ENCODE peak calls at places on chromosomes 11 and 22, in nine cellular contexts. Z, M, T, G, N, P, L, K and H are unnamed samples.

GRCh38 chr11:116515666-116516184 is 257.1 kb downstream of the BUD13 start:
- DNase-seq in Z (no peak), M (no peak), T (no peak), G (peak; percentile 50), N (peak; percentile 41), P (no peak), L (peak; percentile 26), K (no peak), H (no peak)

GRCh38 chr11:37657645-37658044 is 1059.6 kb upstream of the RAG2 start:
- DNase-seq in Z (peak; percentile 19), M (no peak), T (no peak), G (no peak), N (no peak), P (peak; percentile 34), L (no peak), K (no peak), H (no peak)

GRCh38 chr11:132944557-132944920 is 587.8 kb downstream of the OPCML start:
- DNase-seq in Z (no peak), M (no peak), T (no peak), G (no peak), N (peak; percentile 8), P (no peak), L (no peak), K (no peak), H (no peak)

GRCh38 chr11:415640-416041 is 842 bp upstream of the SIGIRR start:
- DNase-seq in Z (no peak), M (no peak), T (no peak), G (no peak), N (no peak), P (no peak), L (no peak), K (no peak), H (no peak)

GRCh38 chr11:117857734-117858369 is 18.6 kb downstream of the FXYD6 start:
- DNase-seq in Z (no peak), M (peak; percentile 31), T (no peak), G (no peak), N (no peak), P (no peak), L (peak; percentile 40), K (no peak), H (no peak)

GRCh38 chr11:31408205-31408604 is 38.5 kb downstream of the DNAJC24 start:
- DNase-seq in Z (no peak), M (no peak), T (no peak), G (no peak), N (no peak), P (no peak), L (no peak), K (no peak), H (no peak)

GRCh38 chr11:87127131-87127530 is 89.4 kb downstream of the TMEM135 start:
- DNase-seq in Z (no peak), M (no peak), T (no peak), G (no peak), N (no peak), P (no peak), L (no peak), K (no peak), H (no peak)

GRCh38 chr11:933002-933820 is 7.5 kb downstream of the AP2A2 start:
- DNase-seq in Z (peak; percentile 49), M (no peak), T (no peak), G (no peak), N (no peak), P (peak; percentile 32), L (no peak), K (no peak), H (no peak)

GRCh38 chr11:61091373-61092279 is 10.7 kb upstream of the CD5 start:
- DNase-seq in Z (peak; percentile 24), M (no peak), T (peak; percentile 43), G (no peak), N (no peak), P (no peak), L (no peak), K (no peak), H (no peak)

GRCh38 chr22:17199131-17199731 is 20.0 kb downstream of the ADA2 start:
- DNase-seq in Z (peak; percentile 80), M (peak; percentile 57), T (no peak), G (peak; percentile 20), N (peak; percentile 65), P (peak; percentile 50), L (no peak), K (no peak), H (no peak)

GRCh38 chr11:64449381-64450167 is 90.6 kb downstream of the RPS6KA4 start:
- DNase-seq in Z (peak; percentile 65), M (peak; percentile 83), T (peak; percentile 57), G (peak; percentile 68), N (peak; percentile 81), P (peak; percentile 41), L (no peak), K (peak; percentile 77), H (no peak)

GRCh38 chr22:17914474-17914873 is 109.9 kb downstream of the MICAL3 start:
- DNase-seq in Z (no peak), M (no peak), T (no peak), G (no peak), N (no peak), P (no peak), L (no peak), K (no peak), H (no peak)

GRCh38 chr22:21947040-21948014 is 5.3 kb downstream of the PPM1F start:
- DNase-seq in Z (peak; percentile 80), M (no peak), T (no peak), G (no peak), N (no peak), P (peak; percentile 61), L (no peak), K (no peak), H (no peak)
- TF ChIP-seq CTCF in Z (peak; percentile 64), M (no peak), T (no peak), G (peak; percentile 56), N (peak; percentile 49), P (peak; percentile 55), L (peak; percentile 19), K (no peak), H (peak; percentile 9)

GRCh38 chr22:27151407-27151806 is 494.0 kb downstream of the MIAT start:
- DNase-seq in Z (no peak), M (no peak), T (no peak), G (no peak), N (no peak), P (no peak), L (no peak), K (no peak), H (no peak)
- TF ChIP-seq CTCF in Z (no peak), M (no peak), T (no peak), G (peak; percentile 25), N (no peak), P (no peak), L (no peak), K (no peak), H (no peak)

GRCh38 chr22:36977401-36977861 is 41.8 kb downstream of the TST start:
- DNase-seq in Z (peak; percentile 64), M (peak; percentile 55), T (peak; percentile 74), G (peak; percentile 84), N (peak; percentile 62), P (no peak), L (no peak), K (peak; percentile 74), H (no peak)
- TF ChIP-seq CTCF in Z (peak; percentile 40), M (no peak), T (no peak), G (peak; percentile 71), N (no peak), P (no peak), L (no peak), K (no peak), H (no peak)

GRCh38 chr11:27495710-27496300 is 10.8 kb downstream of the LIN7C start:
- DNase-seq in Z (no peak), M (no peak), T (no peak), G (no peak), N (no peak), P (no peak), L (no peak), K (no peak), H (no peak)

GRCh38 chr11:27496461-27496860 is 10.1 kb downstream of the LIN7C start:
- DNase-seq in Z (no peak), M (no peak), T (no peak), G (no peak), N (no peak), P (peak; percentile 69), L (no peak), K (no peak), H (no peak)

GRCh38 chr11:27501102-27501501 is 5.5 kb downstream of the LIN7C start:
- DNase-seq in Z (no peak), M (no peak), T (no peak), G (no peak), N (no peak), P (no peak), L (no peak), K (no peak), H (no peak)

GRCh38 chr11:27497911-27498310 is 8.7 kb downstream of the LIN7C start:
- DNase-seq in Z (no peak), M (no peak), T (no peak), G (no peak), N (no peak), P (no peak), L (no peak), K (no peak), H (no peak)

GRCh38 chr11:27497284-27497866 is 9.2 kb downstream of the LIN7C start:
- DNase-seq in Z (no peak), M (no peak), T (no peak), G (no peak), N (no peak), P (peak; percentile 45), L (no peak), K (no peak), H (no peak)
- TF ChIP-seq CTCF in Z (peak; percentile 30), M (peak; percentile 59), T (peak; percentile 63), G (no peak), N (peak; percentile 42), P (peak; percentile 26), L (peak; percentile 51), K (peak; percentile 25), H (no peak)

DNA sequence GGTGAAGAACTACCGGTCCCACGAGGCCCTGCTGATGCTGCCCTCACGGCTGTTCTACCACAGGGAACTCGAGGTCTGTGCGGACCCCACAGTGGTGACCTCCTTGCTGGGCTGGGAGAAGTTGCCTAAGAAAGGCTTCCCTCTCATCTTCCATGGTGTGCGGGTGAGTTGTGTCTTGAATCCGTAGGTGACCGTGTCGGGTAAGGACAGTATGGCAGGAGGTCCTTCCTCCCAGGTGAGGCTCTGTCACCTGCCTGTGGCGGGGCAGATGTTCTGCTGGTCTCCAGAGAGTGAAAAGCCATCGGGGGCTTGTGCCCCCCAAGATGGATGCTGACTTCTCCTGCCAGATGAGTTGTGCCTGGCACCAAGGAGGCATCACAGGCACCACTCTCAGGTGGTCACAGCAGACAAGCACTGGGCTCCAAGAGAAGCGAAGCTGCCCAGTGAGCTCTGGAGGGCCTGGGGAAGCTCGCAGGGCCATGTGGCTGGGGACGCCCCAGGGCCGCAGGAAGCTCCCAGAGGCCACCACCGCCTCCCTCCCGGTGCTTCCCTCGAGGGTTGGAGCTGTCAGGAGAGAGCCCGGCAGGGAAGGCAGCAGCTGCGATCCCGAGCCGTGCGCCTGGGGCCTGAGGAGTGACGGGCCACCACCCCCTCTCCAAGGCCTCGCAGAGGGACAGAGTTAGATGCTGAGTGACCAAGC is 17.3 kb upstream of the PANX2 start:
- DNase-seq in Z (no peak), M (no peak), T (no peak), G (no peak), N (no peak), P (no peak), L (no peak), K (no peak), H (no peak)
- TF ChIP-seq CTCF in Z (no peak), M (no peak), T (no peak), G (no peak), N (no peak), P (no peak), L (no peak), K (no peak), H (no peak)

GRCh38 chr22:27886843-27887151 is 32.3 kb downstream of the PITPNB start:
- DNase-seq in Z (no peak), M (no peak), T (no peak), G (no peak), N (no peak), P (no peak), L (no peak), K (no peak), H (no peak)
- TF ChIP-seq CTCF in Z (no peak), M (peak; percentile 34), T (no peak), G (no peak), N (peak; percentile 24), P (no peak), L (no peak), K (no peak), H (no peak)